ENCODE peak calls at places on chromosomes 13 and 19, in six cellular contexts. Y is Caco-2, H is heart left ventricle, R is left ventricle myocardium inferior, C is neuronal stem cell, I is cardiac muscle cell. T is an unnamed sample. For H3K27me3, the result is how much of the 10 kb centered on the place peaks cover.

GRCh38 chr13:39148513-39148961 is 110.3 kb downstream of the NHLRC3 start:
- DNase-seq in R (no peak), H (no peak), I (peak), C (no peak), Y (no peak), T (peak)

GRCh38 chr19:622666-623065 is 10.7 kb downstream of the POLRMT start:
- DNase-seq in I (no peak), Y (no peak), H (no peak), R (no peak), C (no peak), T (no peak)

GRCh38 chr13:100608906-100609305 is 20.3 kb upstream of the GGACT start:
- DNase-seq in I (no peak), Y (no peak), C (no peak), H (no peak), R (no peak), T (no peak)

GRCh38 chr13:57630661-57631606 is 610 bp upstream of the PCDH17 start:
- DNase-seq in Y (no peak), H (peak), R (no peak), I (peak), C (no peak), T (peak)

GRCh38 chr13:42807236-42807635 is 25.9 kb downstream of the FAM216B start:
- DNase-seq in R (no peak), I (no peak), C (no peak), Y (no peak), H (no peak), T (no peak)

GRCh38 chr19:8515317-8515716 is 1.4 kb upstream of the ZNF414 start:
- DNase-seq in H (peak), R (no peak), I (no peak), C (no peak), Y (no peak), T (no peak)

GRCh38 chr19:35310811-35311465 is 18.0 kb upstream of the CD22 start:
- DNase-seq in I (no peak), H (no peak), Y (no peak), R (no peak), C (no peak), T (no peak)

GRCh38 chr19:5253403-5254110 is 87.1 kb downstream of the PTPRS start:
- DNase-seq in H (no peak), R (no peak), I (no peak), Y (no peak), C (no peak), T (no peak)

GRCh38 chr13:30705672-30706071 is 29.7 kb upstream of the ALOX5AP start:
- DNase-seq in I (no peak), H (no peak), C (no peak), Y (no peak), R (no peak), T (no peak)

GRCh38 chr13:90696254-90696653 is 651.2 kb upstream of the MIR17HG start:
- DNase-seq in C (no peak), R (no peak), I (peak), Y (no peak), H (no peak), T (no peak)

GRCh38 chr13:77751513-77752456 is 54.3 kb downstream of the SLAIN1 start:
- DNase-seq in I (peak), Y (peak), H (no peak), R (no peak), C (peak), T (peak)

GRCh38 chr13:76383671-76384461 is 502.3 kb downstream of the KCTD12 start:
- DNase-seq in C (no peak), H (peak), I (peak), Y (peak), R (no peak), T (no peak)

GRCh38 chr19:14890616-14891379 is 4.9 kb upstream of the OR7A17 start:
- DNase-seq in Y (no peak), R (no peak), H (no peak), C (no peak), I (no peak), T (no peak)

GRCh38 chr13:39385621-39386231 is 217.3 kb downstream of the LHFPL6 start:
- DNase-seq in C (peak), H (no peak), R (no peak), Y (no peak), I (peak), T (peak)

GRCh38 chr19:8827277-8827676 is 4.8 kb downstream of the ZNF558 start:
- DNase-seq in H (no peak), R (no peak), I (peak), C (no peak), Y (no peak), T (no peak)

DNA sequence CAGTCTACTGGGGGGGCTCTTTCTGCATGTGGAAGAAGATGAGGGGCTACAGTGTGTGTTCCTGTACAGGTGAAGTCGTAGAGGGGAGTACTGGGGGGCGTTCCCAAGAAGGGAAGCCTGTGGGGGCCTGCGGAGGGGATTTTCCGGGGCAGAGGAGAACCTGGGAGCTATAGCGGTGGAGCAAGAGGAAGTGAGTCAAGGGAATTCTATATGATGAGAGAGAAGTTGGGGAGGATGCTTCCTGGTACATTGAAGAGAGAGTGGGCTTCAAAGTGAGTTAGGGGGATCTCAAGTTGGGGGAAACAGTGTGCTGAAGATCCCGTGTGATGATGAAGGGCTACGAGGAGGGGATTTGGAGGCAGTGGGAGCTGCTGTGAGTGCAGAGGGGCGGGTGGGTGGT is 1.9 kb upstream of the CACNG8 start:
- DNase-seq in C (no peak), H (no peak), R (no peak), Y (no peak), I (no peak), T (no peak)
- H3K27me3 ChIP-seq in C (under half), H (half or more), R (half or more), Y (under half), I (half or more), T (half or more)

GRCh38 chr19:47458672-47459071 is 13.0 kb downstream of the SLC8A2 start:
- DNase-seq in Y (no peak), R (no peak), I (no peak), H (no peak), C (no peak), T (no peak)
- H3K27me3 ChIP-seq in Y (under half), R (half or more), I (under half), H (half or more), C (under half), T (under half)

GRCh38 chr13:35856084-35856483 is 275.1 kb downstream of the DCLK1 start:
- DNase-seq in C (no peak), I (no peak), R (no peak), H (no peak), Y (no peak), T (no peak)
- H3K27me3 ChIP-seq in C (under half), I (under half), R (under half), H (under half), Y (under half), T (under half)

DNA sequence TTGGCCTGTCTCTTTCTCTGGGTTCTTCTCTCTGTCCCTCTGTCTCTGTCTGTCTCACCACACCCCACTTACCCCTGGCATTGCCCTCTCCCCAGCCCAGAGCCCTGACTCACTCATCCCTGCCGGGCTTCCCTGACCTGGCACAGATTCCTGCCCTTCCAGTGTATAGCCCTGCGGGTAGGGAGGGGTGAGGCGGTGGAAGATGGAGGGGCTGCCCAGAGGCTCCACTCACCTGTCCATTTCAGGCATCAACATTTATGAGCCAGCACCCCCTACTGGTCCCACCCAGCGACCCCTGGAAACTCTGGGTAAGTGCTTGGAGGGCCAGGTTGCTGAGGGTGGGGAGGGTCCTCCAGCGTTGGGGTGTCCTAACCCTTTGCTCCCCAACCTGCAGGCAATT is 1.0 kb downstream of the NCCRP1 start:
- DNase-seq in C (no peak), Y (no peak), I (no peak), R (no peak), H (no peak), T (peak)
- H3K27me3 ChIP-seq in C (under half), Y (under half), I (under half), R (half or more), H (half or more), T (under half)

GRCh38 chr19:37953576-37954303 is 46.7 kb downstream of the SIPA1L3 start:
- DNase-seq in C (peak), H (no peak), R (no peak), Y (no peak), I (peak), T (peak)
- H3K27me3 ChIP-seq in C (under half), H (under half), R (under half), Y (under half), I (under half), T (under half)

T was measured in neural progenitor cell.